ENCODE peak calls at places on chromosomes 5 and 9, in five cellular contexts. U is K562, P is WTC11, Y is A549, M is HepG2. S is an unnamed sample.

GRCh38 chr5:176134529-176135223 is 103.5 kb upstream of the SIMC1 start:
- DNase-seq in P (no peak), M (no peak), U (no peak), Y (no peak), S (no peak)

GRCh38 chr5:124195416-124195815 is 551.0 kb downstream of the ZNF608 start:
- DNase-seq in Y (no peak), M (no peak), P (no peak), U (no peak), S (no peak)

GRCh38 chr9:136832581-136832980 is 9.7 kb upstream of the AJM1 start:
- DNase-seq in P (no peak), Y (no peak), U (no peak), M (no peak), S (no peak)

GRCh38 chr5:134175874-134176522 is 752 bp downstream of the SKP1 start:
- DNase-seq in M (no peak), Y (peak; percentile 22), U (no peak), P (no peak), S (no peak)

GRCh38 chr9:89916001-89916635 is 311.3 kb downstream of the GADD45G start:
- DNase-seq in M (no peak), Y (no peak), U (no peak), P (no peak), S (no peak)

GRCh38 chr5:168978015-168978414 is 322.9 kb downstream of the SLIT3 start:
- DNase-seq in M (no peak), P (no peak), Y (peak; percentile 65), U (no peak), S (no peak)

GRCh38 chr5:150672237-150672883 is 11.3 kb downstream of the MYOZ3 start:
- DNase-seq in M (no peak), U (no peak), Y (no peak), P (peak; percentile 85), S (no peak)

GRCh38 chr9:19648672-19649071 is 140.2 kb downstream of the SLC24A2 start:
- DNase-seq in P (no peak), U (no peak), M (no peak), Y (no peak), S (no peak)

GRCh38 chr5:160188151-160188967 is 40.9 kb upstream of the FABP6 start:
- DNase-seq in U (peak; percentile 69), Y (peak; percentile 27), M (no peak), P (peak; percentile 77), S (no peak)

GRCh38 chr5:178537467-178538381 is 52.5 kb downstream of the COL23A1 start:
- DNase-seq in P (no peak), U (no peak), M (no peak), Y (no peak), S (no peak)

GRCh38 chr9:114525505-114525904 is 20.2 kb upstream of the WHRN start:
- DNase-seq in P (no peak), Y (peak; percentile 37), M (no peak), U (no peak), S (no peak)

GRCh38 chr9:78213696-78214095 is 22.2 kb upstream of the CEP78 start:
- DNase-seq in Y (peak; percentile 23), U (no peak), P (no peak), M (peak; percentile 5), S (no peak)

GRCh38 chr5:107067391-107067790 is 603.3 kb downstream of the EFNA5 start:
- DNase-seq in Y (no peak), M (no peak), P (peak; percentile 23), U (no peak), S (no peak)

GRCh38 chr9:81848472-81848871 is 79.8 kb upstream of the SPATA31D4 start:
- DNase-seq in Y (no peak), M (peak; percentile 7), P (no peak), U (no peak), S (no peak)

GRCh38 chr5:169116961-169117461 is 183.9 kb downstream of the SLIT3 start:
- DNase-seq in M (peak; percentile 11), P (peak; percentile 70), Y (peak; percentile 49), U (no peak), S (no peak)

GRCh38 chr5:78985407-78986223 is 505 bp upstream of the ARSB start:
- DNase-seq in Y (peak; percentile 68), P (no peak), U (no peak), M (peak; percentile 100), S (no peak)

GRCh38 chr9:134208981-134209725 is 44.8 kb upstream of the RNU6ATAC start:
- DNase-seq in U (no peak), P (no peak), Y (no peak), M (no peak), S (no peak)

GRCh38 chr5:11143456-11144267 is 382.6 kb upstream of the DAP start:
- DNase-seq in U (no peak), P (no peak), Y (no peak), M (no peak), S (no peak)

GRCh38 chr5:60295423-60295822 is 401.9 kb upstream of the PDE4D start:
- DNase-seq in M (peak; percentile 31), Y (peak; percentile 61), U (no peak), P (peak; percentile 43), S (peak; percentile 25)

GRCh38 chr9:5714501-5715401 is 85.8 kb downstream of the RIC1 start:
- DNase-seq in P (no peak), Y (peak; percentile 46), M (peak; percentile 25), U (no peak), S (no peak)

GRCh38 chr5:126594077-126594476 is 942 bp downstream of the ALDH7A1 start:
- DNase-seq in M (no peak), Y (no peak), P (no peak), U (no peak), S (no peak)

GRCh38 chr5:174724484-174725260 is at the start of gene MSX2:
- DNase-seq in M (no peak), Y (peak; percentile 88), U (peak; percentile 70), P (peak; percentile 91), S (no peak)

GRCh38 chr5:98468188-98468869 is 305.1 kb upstream of the RGMB start:
- DNase-seq in M (no peak), U (no peak), P (no peak), Y (peak; percentile 29), S (no peak)

GRCh38 chr5:179311091-179311470 is 34.2 kb downstream of the ADAMTS2 start:
- DNase-seq in M (no peak), Y (no peak), P (peak; percentile 6), U (no peak), S (no peak)

GRCh38 chr9:113612216-113612747 is 148.8 kb downstream of the RGS3 start:
- DNase-seq in Y (no peak), U (no peak), P (no peak), M (no peak), S (no peak)

GRCh38 chr5:62090953-62091352 is 215.1 kb upstream of the KIF2A start:
- DNase-seq in Y (no peak), M (no peak), P (no peak), U (no peak), S (no peak)

GRCh38 chr5:62093411-62093810 is 212.6 kb upstream of the KIF2A start:
- DNase-seq in U (no peak), M (no peak), Y (no peak), P (no peak), S (no peak)

GRCh38 chr5:62097361-62097760 is 208.6 kb upstream of the KIF2A start:
- DNase-seq in M (no peak), Y (no peak), U (no peak), P (no peak), S (no peak)

DNA sequence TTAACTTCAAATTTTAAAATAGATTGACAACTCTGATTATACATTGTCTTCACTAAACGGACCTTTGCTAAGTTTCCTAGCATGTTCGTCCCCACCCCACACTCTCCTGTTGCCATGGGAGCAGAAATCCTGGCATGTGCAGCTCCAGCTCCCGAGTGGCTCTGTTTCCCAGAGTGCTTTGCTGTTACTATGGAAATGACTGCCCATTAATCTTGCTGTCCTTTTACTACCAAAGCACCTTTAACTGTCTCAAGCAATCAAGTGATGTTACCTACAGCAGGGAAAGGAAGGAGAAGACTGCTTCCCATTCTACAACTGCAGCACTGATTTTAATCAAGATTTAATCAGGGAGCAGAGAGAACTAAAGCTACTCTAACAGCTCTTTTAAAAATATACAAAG is 212.0 kb upstream of the KIF2A start:
- DNase-seq in U (no peak), M (no peak), Y (peak; percentile 31), P (no peak), S (no peak)
- TF ChIP-seq ESRRA in U (no peak), M (no peak), Y (no peak), P (no peak), S (no peak)

DNA sequence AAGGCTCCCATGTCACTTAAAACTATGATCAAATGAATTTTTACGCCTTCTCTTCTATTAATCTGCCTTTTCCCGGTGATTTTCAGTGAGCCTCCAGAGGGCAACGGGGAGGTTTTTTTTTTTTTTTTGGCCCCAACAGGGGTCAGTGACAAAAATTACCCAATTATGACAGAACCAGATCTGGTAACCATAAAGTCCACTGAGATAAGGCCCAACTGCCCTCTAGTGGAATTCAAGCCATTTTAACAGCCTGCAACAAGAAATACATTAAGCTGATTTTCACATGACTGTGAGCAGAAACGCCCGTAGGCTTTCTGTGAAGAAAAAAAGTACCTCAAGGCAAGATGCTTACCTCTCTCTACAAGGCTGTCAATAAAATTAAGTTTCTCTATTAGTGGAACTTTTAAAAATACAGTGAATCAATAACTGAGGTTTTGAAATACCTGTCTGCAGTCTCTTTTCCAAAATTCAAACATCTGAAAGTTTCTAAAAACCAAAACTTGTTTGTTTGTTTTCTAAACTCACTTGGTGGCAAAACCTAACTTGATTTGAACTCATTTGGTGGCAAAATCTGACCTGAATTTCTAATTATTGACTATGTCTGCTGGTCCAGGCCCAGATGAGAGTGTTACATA is 49.7 kb upstream of the FST start:
- DNase-seq in P (no peak), U (no peak), Y (peak; percentile 69), M (peak; percentile 45), S (no peak)
- TF ChIP-seq ESRRA in P (no peak), U (no peak), Y (no peak), M (no peak), S (no peak)

GRCh38 chr5:142871056-142871879 is 101.1 kb downstream of the ARHGAP26 start:
- DNase-seq in U (no peak), P (no peak), M (no peak), Y (no peak), S (no peak)
- TF ChIP-seq ESRRA in U (no peak), P (no peak), M (no peak), Y (no peak), S (no peak)

GRCh38 chr5:14302343-14302742 is 159.2 kb downstream of the TRIO start:
- DNase-seq in Y (no peak), U (no peak), M (no peak), P (no peak), S (no peak)

GRCh38 chr5:14306415-14306814 is 163.3 kb downstream of the TRIO start:
- DNase-seq in P (no peak), Y (no peak), U (no peak), M (no peak), S (no peak)

GRCh38 chr5:14308384-14309154 is 165.4 kb downstream of the TRIO start:
- DNase-seq in P (no peak), Y (no peak), U (no peak), M (no peak), S (no peak)

GRCh38 chr5:14309199-14309598 is 166.1 kb downstream of the TRIO start:
- DNase-seq in M (no peak), P (no peak), Y (no peak), U (no peak), S (no peak)

DNA sequence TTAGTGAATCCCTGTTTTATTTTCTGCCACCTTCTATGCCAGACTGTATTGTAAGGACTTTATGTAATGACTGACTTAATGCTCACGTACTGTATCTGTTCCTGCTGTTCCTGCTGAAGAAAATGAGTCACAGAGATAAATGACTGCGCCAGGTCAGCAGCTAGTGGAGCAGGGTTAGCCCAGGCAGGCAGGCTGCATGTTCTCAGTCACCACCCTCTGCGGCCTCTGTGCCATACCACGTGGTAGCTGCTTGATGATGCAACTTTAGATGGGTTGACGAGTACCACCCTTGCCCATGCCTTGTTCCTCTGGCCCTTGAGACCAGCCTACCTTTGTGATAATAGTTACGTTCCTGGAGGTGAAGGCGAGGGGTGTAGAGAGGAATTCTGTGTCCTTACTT is 161.9 kb downstream of the TRIO start:
- DNase-seq in M (no peak), Y (peak; percentile 24), U (no peak), P (no peak), S (no peak)
- TF ChIP-seq ESRRA in M (no peak), Y (no peak), U (no peak), P (no peak), S (no peak)

S was measured in GM12878.